ENCODE peak calls at places on chromosome 2, in four cellular contexts. I, N, D and L are unnamed samples.

GRCh38 chr2:198615972-198616371 is 811.6 kb downstream of the PLCL1 start:
- DNase-seq in I (no peak), N (peak; percentile 9), D (peak; percentile 15), L (peak; percentile 8)

GRCh38 chr2:215717627-215718412 is 282.0 kb upstream of the FN1 start:
- DNase-seq in I (no peak), N (no peak), D (no peak), L (no peak)

GRCh38 chr2:23475036-23475435 is 90.1 kb downstream of the KLHL29 start:
- DNase-seq in I (no peak), N (no peak), D (no peak), L (no peak)

GRCh38 chr2:37711308-37711731 is 39.9 kb upstream of the CDC42EP3 start:
- DNase-seq in I (no peak), N (peak; percentile 72), D (peak; percentile 98), L (peak; percentile 93)

GRCh38 chr2:8615252-8616083 is 66.4 kb upstream of the ID2 start:
- DNase-seq in I (no peak), N (peak; percentile 45), D (no peak), L (no peak)

GRCh38 chr2:61255580-61256437 is 93.8 kb downstream of the C2orf74 start:
- DNase-seq in I (no peak), N (peak; percentile 59), D (peak; percentile 92), L (peak; percentile 85)

GRCh38 chr2:105390454-105390853 is 8.4 kb downstream of the FHL2 start:
- DNase-seq in I (no peak), N (no peak), D (no peak), L (no peak)

GRCh38 chr2:85323351-85323987 is 4.3 kb downstream of the TGOLN2 start:
- DNase-seq in I (no peak), N (no peak), D (no peak), L (no peak)

GRCh38 chr2:16649353-16650286 is 16.0 kb downstream of the CYRIA start:
- DNase-seq in I (no peak), N (no peak), D (no peak), L (no peak)

GRCh38 chr2:240916571-240917008 is 10.5 kb downstream of the CROCC2 start:
- DNase-seq in I (peak; percentile 58), N (peak; percentile 100), D (peak; percentile 83), L (peak; percentile 95)

GRCh38 chr2:50004667-50005066 is 850.4 kb upstream of the FSHR start:
- DNase-seq in I (no peak), N (no peak), D (peak; percentile 2), L (no peak)

GRCh38 chr2:97849881-97850540 is 136.6 kb downstream of the ZAP70 start:
- DNase-seq in I (no peak), N (no peak), D (peak; percentile 74), L (no peak)

GRCh38 chr2:62478093-62478580 is 27.9 kb downstream of the TMEM17 start:
- DNase-seq in I (no peak), N (peak; percentile 83), D (no peak), L (peak; percentile 56)

GRCh38 chr2:237097326-237097910 is 11.7 kb downstream of the COPS8 start:
- DNase-seq in I (no peak), N (no peak), D (no peak), L (no peak)

GRCh38 chr2:14616342-14616741 is 16.2 kb upstream of the LRATD1 start:
- DNase-seq in I (no peak), N (no peak), D (peak; percentile 54), L (no peak)

GRCh38 chr2:201847483-201847882 is 41.1 kb downstream of the CDK15 start:
- DNase-seq in I (no peak), N (no peak), D (peak; percentile 27), L (no peak)

GRCh38 chr2:70789304-70790078 is 952 bp downstream of the FIGLA start:
- DNase-seq in I (peak; percentile 52), N (peak; percentile 91), D (peak; percentile 50), L (peak; percentile 30)

GRCh38 chr2:30161929-30162328 is 15.1 kb downstream of the YPEL5 start:
- DNase-seq in I (no peak), N (no peak), D (no peak), L (no peak)

GRCh38 chr2:101956465-101957030 is 35.2 kb upstream of the IL1R2 start:
- DNase-seq in I (no peak), N (no peak), D (no peak), L (no peak)

GRCh38 chr2:205273627-205274026 is 408.7 kb upstream of the NRP2 start:
- DNase-seq in I (no peak), N (no peak), D (no peak), L (no peak)

GRCh38 chr2:10007440-10007839 is 35.9 kb upstream of the KLF11 start:
- DNase-seq in I (no peak), N (peak; percentile 93), D (peak; percentile 28), L (peak; percentile 53)

GRCh38 chr2:218257390-218257981 is 3.3 kb upstream of the GPBAR1 start:
- DNase-seq in I (no peak), N (peak; percentile 91), D (no peak), L (no peak)

GRCh38 chr2:84959494-84960156 is 11.3 kb upstream of the KCMF1 start:
- DNase-seq in I (no peak), N (no peak), D (peak; percentile 53), L (peak; percentile 47)

GRCh38 chr2:239433777-239434396 is 33.1 kb upstream of the HDAC4 start:
- DNase-seq in I (no peak), N (no peak), D (peak; percentile 25), L (peak; percentile 71)

GRCh38 chr2:235492850-235493344 is 946 bp upstream of the AGAP1 start:
- DNase-seq in I (no peak), N (no peak), D (no peak), L (no peak)
- H3K4me3 ChIP-seq in I (peak overlapping the region; percentile 64), N (peak overlapping the region; percentile 74), D (peak overlapping the region; percentile 27), L (peak overlapping the region; percentile 43)

GRCh38 chr2:117716505-117716904 is 98.0 kb upstream of the DDX18 start:
- DNase-seq in I (no peak), N (no peak), D (no peak), L (no peak)
- H3K4me3 ChIP-seq in I (no peak overlapping the region), N (no peak overlapping the region), D (no peak overlapping the region), L (no peak overlapping the region)

GRCh38 chr2:196169521-196169920 is 1.9 kb downstream of the STK17B start:
- DNase-seq in I (no peak), N (no peak), D (no peak), L (no peak)

GRCh38 chr2:196170202-196170680 is 1.1 kb downstream of the STK17B start:
- DNase-seq in I (no peak), N (no peak), D (peak; percentile 68), L (no peak)

GRCh38 chr2:196167666-196168065 is 3.7 kb downstream of the STK17B start:
- DNase-seq in I (no peak), N (no peak), D (peak; percentile 23), L (no peak)

GRCh38 chr2:196166876-196167275 is 4.5 kb downstream of the STK17B start:
- DNase-seq in I (no peak), N (no peak), D (peak; percentile 90), L (peak; percentile 64)

GRCh38 chr2:196168181-196168580 is 3.2 kb downstream of the STK17B start:
- DNase-seq in I (no peak), N (no peak), D (peak; percentile 64), L (peak; percentile 50)
- H3K4me3 ChIP-seq in I (peak overlapping the region; percentile 98), N (peak overlapping the region; percentile 93), D (no peak overlapping the region), L (peak overlapping the region; percentile 16)

DNA sequence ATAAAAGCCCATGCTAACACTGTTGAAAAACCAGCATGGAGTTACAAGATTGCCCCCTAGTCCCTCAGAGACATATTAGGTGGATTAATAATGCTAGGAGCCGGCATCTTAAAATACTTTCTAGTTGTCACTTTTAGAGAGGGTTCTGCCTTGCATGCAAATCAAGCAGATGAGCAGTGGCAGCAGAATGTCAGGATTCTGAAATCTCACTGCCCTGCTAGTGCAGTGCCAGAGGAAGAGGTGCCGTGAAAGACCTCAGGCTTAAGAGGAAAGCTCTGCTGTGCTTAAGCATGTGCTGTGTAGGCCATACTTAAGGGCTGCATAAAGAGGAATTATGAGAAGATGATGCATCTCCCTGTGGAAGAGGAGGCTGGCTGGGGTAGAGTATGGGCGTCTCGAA is 132.1 kb downstream of the EVA1A start:
- DNase-seq in I (no peak), N (no peak), D (no peak), L (no peak)
- H3K4me3 ChIP-seq in I (no peak overlapping the region), N (no peak overlapping the region), D (no peak overlapping the region), L (no peak overlapping the region)

GRCh38 chr2:238427435-238428162 is 872 bp downstream of the ASB1 start:
- DNase-seq in I (no peak), N (peak; percentile 67), D (no peak), L (peak; percentile 33)

GRCh38 chr2:238424313-238424700 is 2.4 kb upstream of the ASB1 start:
- DNase-seq in I (no peak), N (peak; percentile 94), D (peak; percentile 83), L (no peak)

GRCh38 chr2:238425505-238425978 is 1.2 kb upstream of the ASB1 start:
- DNase-seq in I (no peak), N (peak; percentile 1), D (no peak), L (no peak)

GRCh38 chr2:238426568-238427434 is at the start of gene ASB1:
- DNase-seq in I (peak; percentile 72), N (peak; percentile 97), D (peak; percentile 92), L (peak; percentile 78)

DNA sequence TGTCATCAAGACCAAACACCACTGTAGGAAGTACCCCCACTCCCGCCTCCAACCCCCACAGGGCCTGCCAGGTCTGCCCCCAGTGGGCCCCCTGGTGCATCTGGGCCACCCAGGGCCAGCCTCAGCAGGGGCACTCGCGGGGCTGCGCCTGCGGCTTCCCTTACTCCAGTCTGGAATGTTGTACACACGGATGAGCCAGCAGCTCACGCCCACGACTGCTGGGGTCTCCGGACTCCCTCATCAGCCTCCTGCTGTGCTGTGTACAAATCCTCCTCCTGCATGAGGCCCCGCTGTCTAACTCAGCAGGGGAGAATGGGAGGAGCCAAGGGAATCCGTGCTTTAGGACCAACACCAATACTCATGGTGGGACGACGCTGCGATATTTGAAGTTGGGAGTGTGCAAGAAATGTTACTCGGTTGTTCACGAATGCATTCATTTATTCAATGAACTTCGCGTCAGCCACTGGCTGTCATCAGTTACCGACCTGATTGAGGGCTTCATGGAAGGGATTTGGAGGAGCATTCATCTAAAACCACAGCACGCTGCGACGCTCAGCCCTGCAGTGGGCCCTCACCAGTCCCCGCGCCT is 654 bp upstream of the ASB1 start:
- DNase-seq in I (no peak), N (peak; percentile 98), D (peak; percentile 92), L (peak; percentile 64)
- H3K4me3 ChIP-seq in I (peak overlapping the region; percentile 98), N (peak overlapping the region; percentile 98), D (peak overlapping the region; percentile 87), L (peak overlapping the region; percentile 99)

GRCh38 chr2:79831919-79832318 is 319.1 kb downstream of the CTNNA2 start:
- DNase-seq in I (no peak), N (no peak), D (peak; percentile 11), L (no peak)
- H3K4me3 ChIP-seq in I (no peak overlapping the region), N (no peak overlapping the region), D (no peak overlapping the region), L (no peak overlapping the region)